ENCODE peak calls at places on chromosomes 13 and 19, in four cellular contexts. One of them, this sample, is unnamed.

GRCh38 chr13:29583073-29583785 is 12.3 kb downstream of the SLC7A1 start:
- DNase-seq in HepG2: no peak
- DNase-seq in HCT116: no peak
- DNase-seq in SK-N-SH: no peak
- DNase-seq in this sample: peak

GRCh38 chr19:6238256-6238642 is 41.5 kb downstream of the MLLT1 start:
- DNase-seq in HepG2: no peak
- DNase-seq in SK-N-SH: peak
- DNase-seq in HCT116: no peak
- DNase-seq in this sample: peak

GRCh38 chr13:114148521-114148855 is 16.1 kb upstream of the RASA3 start:
- DNase-seq in HepG2: no peak
- DNase-seq in SK-N-SH: peak
- DNase-seq in HCT116: no peak
- DNase-seq in this sample: no peak

GRCh38 chr13:46288570-46289259 is 77.0 kb downstream of the LRRC63 start:
- DNase-seq in SK-N-SH: peak
- DNase-seq in HepG2: peak
- DNase-seq in HCT116: peak
- DNase-seq in this sample: peak

GRCh38 chr13:96053003-96053703 is at the start of gene UGGT2:
- DNase-seq in SK-N-SH: peak
- DNase-seq in HepG2: peak
- DNase-seq in HCT116: peak
- DNase-seq in this sample: peak

GRCh38 chr13:41905600-41906254 is 55.2 kb downstream of the VWA8 start:
- DNase-seq in HepG2: peak
- DNase-seq in SK-N-SH: peak
- DNase-seq in HCT116: peak
- DNase-seq in this sample: peak

GRCh38 chr13:99652141-99652540 is 150.9 kb downstream of the TM9SF2 start:
- DNase-seq in SK-N-SH: no peak
- DNase-seq in HepG2: no peak
- DNase-seq in HCT116: no peak
- DNase-seq in this sample: no peak

GRCh38 chr13:75468098-75468497 is 13.9 kb downstream of the TBC1D4 start:
- DNase-seq in HepG2: no peak
- DNase-seq in HCT116: no peak
- DNase-seq in SK-N-SH: no peak
- DNase-seq in this sample: no peak

GRCh38 chr19:15136234-15136954 is 29.2 kb downstream of the SYDE1 start:
- DNase-seq in SK-N-SH: no peak
- DNase-seq in HepG2: no peak
- DNase-seq in HCT116: no peak
- DNase-seq in this sample: no peak

GRCh38 chr13:78160793-78161192 is 242.2 kb upstream of the EDNRB start:
- DNase-seq in HCT116: no peak
- DNase-seq in HepG2: no peak
- DNase-seq in SK-N-SH: no peak
- DNase-seq in this sample: no peak

GRCh38 chr13:47903836-47904235 is 97.2 kb downstream of the SUCLA2 start:
- DNase-seq in HepG2: no peak
- DNase-seq in SK-N-SH: no peak
- DNase-seq in HCT116: no peak
- DNase-seq in this sample: no peak

GRCh38 chr19:11092181-11092538 is 2.9 kb downstream of the LDLR start:
- DNase-seq in HCT116: peak
- DNase-seq in SK-N-SH: no peak
- DNase-seq in HepG2: peak
- DNase-seq in this sample: no peak

GRCh38 chr19:4583961-4584669 is 24.6 kb upstream of the SEMA6B start:
- DNase-seq in SK-N-SH: peak
- DNase-seq in HepG2: peak
- DNase-seq in HCT116: no peak
- DNase-seq in this sample: peak

GRCh38 chr13:23859904-23860303 is 29.3 kb downstream of the MIPEP start:
- DNase-seq in HepG2: no peak
- DNase-seq in HCT116: no peak
- DNase-seq in SK-N-SH: peak
- DNase-seq in this sample: peak

GRCh38 chr13:107642841-107643240 is 572.5 kb downstream of the LIG4 start:
- DNase-seq in HepG2: no peak
- DNase-seq in SK-N-SH: no peak
- DNase-seq in HCT116: no peak
- DNase-seq in this sample: no peak

GRCh38 chr13:24141333-24141910 is 19.1 kb upstream of the SPATA13 start:
- DNase-seq in HepG2: no peak
- DNase-seq in SK-N-SH: no peak
- DNase-seq in HCT116: no peak
- DNase-seq in this sample: no peak

GRCh38 chr13:31639443-31640163 is 99.7 kb upstream of the RXFP2 start:
- DNase-seq in SK-N-SH: no peak
- DNase-seq in HepG2: no peak
- DNase-seq in HCT116: no peak
- DNase-seq in this sample: no peak

GRCh38 chr13:111122056-111122455 is 6.9 kb downstream of the ARHGEF7 start:
- DNase-seq in HepG2: no peak
- DNase-seq in HCT116: no peak
- DNase-seq in SK-N-SH: no peak
- DNase-seq in this sample: no peak

GRCh38 chr19:3783660-3784584 is 2.3 kb downstream of the MATK start:
- DNase-seq in HepG2: peak
- DNase-seq in HCT116: no peak
- DNase-seq in SK-N-SH: peak
- DNase-seq in this sample: peak

GRCh38 chr19:4369109-4369887 is 25.9 kb downstream of the MPND start:
- DNase-seq in HepG2: no peak
- DNase-seq in SK-N-SH: no peak
- DNase-seq in HCT116: no peak
- DNase-seq in this sample: peak

GRCh38 chr19:49145485-49146407 is 9.4 kb downstream of the HRC start:
- DNase-seq in SK-N-SH: peak
- DNase-seq in HepG2: peak
- DNase-seq in HCT116: peak
- DNase-seq in this sample: peak

GRCh38 chr13:45393941-45394570 is 24.1 kb downstream of the SLC25A30 start:
- DNase-seq in SK-N-SH: peak
- DNase-seq in HCT116: peak
- DNase-seq in HepG2: peak
- DNase-seq in this sample: peak

GRCh38 chr19:34261335-34262109 is 7.2 kb downstream of the GARRE1 start:
- DNase-seq in HepG2: peak
- DNase-seq in HCT116: no peak
- DNase-seq in SK-N-SH: no peak
- DNase-seq in this sample: no peak

GRCh38 chr19:22882797-22883196 is 50.7 kb downstream of the ZNF723 start:
- DNase-seq in HepG2: peak
- DNase-seq in HCT116: peak
- DNase-seq in SK-N-SH: peak
- DNase-seq in this sample: peak

GRCh38 chr13:77026783-77027621 is at the start of gene FBXL3:
- DNase-seq in SK-N-SH: peak
- DNase-seq in HepG2: peak
- DNase-seq in HCT116: peak
- DNase-seq in this sample: peak

GRCh38 chr19:21256722-21257121 is 72.5 kb downstream of the ZNF708 start:
- DNase-seq in HCT116: peak
- DNase-seq in SK-N-SH: peak
- DNase-seq in HepG2: peak
- DNase-seq in this sample: peak

GRCh38 chr19:55253842-55254624 is 4.8 kb downstream of the PPP6R1 start:
- DNase-seq in HepG2: no peak
- DNase-seq in SK-N-SH: no peak
- DNase-seq in HCT116: no peak
- DNase-seq in this sample: no peak

GRCh38 chr19:55273978-55274707 is 5.8 kb downstream of the HSPBP1 start:
- DNase-seq in HCT116: no peak
- DNase-seq in HepG2: no peak
- DNase-seq in SK-N-SH: no peak
- DNase-seq in this sample: no peak

GRCh38 chr13:111860161-111860560 is 206.8 kb upstream of the SOX1 start:
- DNase-seq in HepG2: no peak
- DNase-seq in HCT116: no peak
- DNase-seq in SK-N-SH: no peak
- DNase-seq in this sample: no peak

GRCh38 chr13:108225440-108225839 is 7.2 kb downstream of the ABHD13 start:
- DNase-seq in HepG2: no peak
- DNase-seq in HCT116: no peak
- DNase-seq in SK-N-SH: no peak
- DNase-seq in this sample: no peak

GRCh38 chr19:42149447-42150202 is 17.4 kb upstream of the POU2F2 start:
- DNase-seq in HCT116: no peak
- DNase-seq in HepG2: no peak
- DNase-seq in SK-N-SH: peak
- DNase-seq in this sample: no peak

GRCh38 chr19:29942404-29943261 is 594 bp downstream of the URI1 start:
- DNase-seq in HepG2: peak
- DNase-seq in HCT116: no peak
- DNase-seq in SK-N-SH: peak
- DNase-seq in this sample: no peak

GRCh38 chr13:31073859-31074718 is 87.6 kb downstream of the HSPH1 start:
- DNase-seq in SK-N-SH: no peak
- DNase-seq in HepG2: no peak
- DNase-seq in HCT116: no peak
- DNase-seq in this sample: no peak

GRCh38 chr19:53649746-53650593 is 18.2 kb downstream of the DPRX start:
- DNase-seq in HepG2: no peak
- DNase-seq in HCT116: no peak
- DNase-seq in SK-N-SH: no peak
- DNase-seq in this sample: no peak

GRCh38 chr13:113532156-113532806 is 41.8 kb upstream of the DCUN1D2 start:
- DNase-seq in HepG2: no peak
- DNase-seq in HCT116: no peak
- DNase-seq in SK-N-SH: no peak
- DNase-seq in this sample: no peak

GRCh38 chr19:3055741-3056453 is 6.4 kb downstream of the TLE5 start:
- DNase-seq in HepG2: no peak
- DNase-seq in HCT116: peak
- DNase-seq in SK-N-SH: no peak
- DNase-seq in this sample: no peak

GRCh38 chr19:34269081-34269480 is 14.7 kb downstream of the GARRE1 start:
- DNase-seq in SK-N-SH: no peak
- DNase-seq in HCT116: no peak
- DNase-seq in HepG2: no peak
- DNase-seq in this sample: no peak

GRCh38 chr19:8361921-8362793 is 1.8 kb upstream of the ANGPTL4 start:
- DNase-seq in SK-N-SH: peak
- DNase-seq in HCT116: peak
- DNase-seq in HepG2: peak
- DNase-seq in this sample: no peak
- TF ChIP-seq ELF1 in SK-N-SH: peak
- TF ChIP-seq ELF1 in HCT116: no peak
- TF ChIP-seq ELF1 in HepG2: no peak
- TF ChIP-seq ELF1 in this sample: no peak

GRCh38 chr13:36804588-36804987 is 14.4 kb upstream of the RFXAP start:
- DNase-seq in HCT116: no peak
- DNase-seq in HepG2: no peak
- DNase-seq in SK-N-SH: no peak
- DNase-seq in this sample: no peak
- TF ChIP-seq ELF1 in HCT116: no peak
- TF ChIP-seq ELF1 in HepG2: no peak
- TF ChIP-seq ELF1 in SK-N-SH: no peak
- TF ChIP-seq ELF1 in this sample: no peak

GRCh38 chr13:34719060-34719875 is 222.8 kb upstream of the NBEA start:
- DNase-seq in HepG2: no peak
- DNase-seq in HCT116: no peak
- DNase-seq in SK-N-SH: no peak
- DNase-seq in this sample: no peak
- TF ChIP-seq ELF1 in HepG2: no peak
- TF ChIP-seq ELF1 in HCT116: no peak
- TF ChIP-seq ELF1 in SK-N-SH: no peak
- TF ChIP-seq ELF1 in this sample: no peak

GRCh38 chr19:17002455-17002854 is 24.2 kb downstream of the CPAMD8 start:
- DNase-seq in SK-N-SH: no peak
- DNase-seq in HCT116: no peak
- DNase-seq in HepG2: no peak
- DNase-seq in this sample: no peak

GRCh38 chr19:17005000-17005399 is 21.6 kb downstream of the CPAMD8 start:
- DNase-seq in SK-N-SH: no peak
- DNase-seq in HepG2: no peak
- DNase-seq in HCT116: no peak
- DNase-seq in this sample: no peak

GRCh38 chr19:17004386-17004785 is 22.2 kb downstream of the CPAMD8 start:
- DNase-seq in HCT116: no peak
- DNase-seq in HepG2: no peak
- DNase-seq in SK-N-SH: no peak
- DNase-seq in this sample: no peak

GRCh38 chr19:16998635-16999194 is 27.9 kb downstream of the CPAMD8 start:
- DNase-seq in HepG2: no peak
- DNase-seq in SK-N-SH: no peak
- DNase-seq in HCT116: no peak
- DNase-seq in this sample: no peak

DNA sequence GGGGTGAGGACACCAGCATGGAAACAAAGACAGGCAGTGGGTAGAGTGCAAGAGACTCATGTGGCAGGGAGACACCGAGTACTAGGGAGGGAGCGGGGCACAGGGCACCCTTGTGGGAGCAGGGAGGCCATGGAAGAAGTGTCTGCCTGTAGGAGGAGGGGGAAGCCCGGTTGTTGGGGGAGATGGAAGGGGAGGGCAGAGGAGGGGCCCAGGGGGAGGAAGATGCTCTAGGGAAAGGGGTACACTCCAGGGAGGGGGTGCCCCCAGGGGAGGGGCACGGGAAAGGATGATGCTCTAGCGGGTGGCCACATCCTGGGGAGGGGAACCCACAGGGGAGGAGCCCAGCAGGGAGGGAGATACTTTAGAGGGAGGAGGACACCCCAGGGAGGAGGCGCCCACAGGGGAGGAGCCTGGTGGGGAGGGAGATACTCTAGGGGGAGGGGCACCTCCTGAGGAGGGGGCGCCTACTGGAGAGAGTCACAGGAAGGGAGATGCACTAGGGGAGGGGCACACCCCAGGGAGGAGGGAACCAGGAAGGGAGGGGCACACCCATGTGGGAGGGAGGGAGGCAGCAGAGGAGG is 24.9 kb downstream of the CPAMD8 start:
- DNase-seq in HCT116: no peak
- DNase-seq in SK-N-SH: no peak
- DNase-seq in HepG2: no peak
- DNase-seq in this sample: no peak
- TF ChIP-seq ELF1 in HCT116: no peak
- TF ChIP-seq ELF1 in SK-N-SH: no peak
- TF ChIP-seq ELF1 in HepG2: no peak
- TF ChIP-seq ELF1 in this sample: no peak

GRCh38 chr19:47778089-47778953 is at the start of gene SELENOW:
- DNase-seq in SK-N-SH: peak
- DNase-seq in HepG2: peak
- DNase-seq in HCT116: peak
- DNase-seq in this sample: peak

GRCh38 chr19:47776568-47776967 is 1.9 kb upstream of the SELENOW start:
- DNase-seq in HCT116: no peak
- DNase-seq in HepG2: peak
- DNase-seq in SK-N-SH: no peak
- DNase-seq in this sample: no peak

GRCh38 chr19:47780215-47780551 is 1.7 kb downstream of the SELENOW start:
- DNase-seq in HepG2: no peak
- DNase-seq in SK-N-SH: no peak
- DNase-seq in HCT116: no peak
- DNase-seq in this sample: no peak

GRCh38 chr19:47779524-47780214 is 1.2 kb downstream of the SELENOW start:
- DNase-seq in HCT116: no peak
- DNase-seq in HepG2: no peak
- DNase-seq in SK-N-SH: no peak
- DNase-seq in this sample: no peak

GRCh38 chr19:47778954-47779351 is 450 bp downstream of the SELENOW start:
- DNase-seq in HepG2: no peak
- DNase-seq in SK-N-SH: peak
- DNase-seq in HCT116: no peak
- DNase-seq in this sample: peak
- TF ChIP-seq ELF1 in HepG2: no peak
- TF ChIP-seq ELF1 in SK-N-SH: no peak
- TF ChIP-seq ELF1 in HCT116: no peak
- TF ChIP-seq ELF1 in this sample: no peak

This sample was measured in K562.